ENCODE peak calls at places on chromosomes 6 and 20, in eight cellular contexts. One of them, this sample, is unnamed.

GRCh38 chr6:63351995-63352586 is 32.3 kb upstream of the LGSN start:
- DNase-seq in Peyer's patch: no peak
- DNase-seq in bronchial epithelial cell: peak; percentile 75
- DNase-seq in BJ: no peak
- DNase-seq in AG04450: peak; percentile 10
- DNase-seq in fibroblast of mammary gland: peak; percentile 87
- DNase-seq in mucosa of descending colon: no peak
- DNase-seq in breast epithelium: no peak
- DNase-seq in this sample: no peak

GRCh38 chr6:48535569-48535968 is 424.6 kb upstream of the PTCHD4 start:
- DNase-seq in breast epithelium: no peak
- DNase-seq in bronchial epithelial cell: peak; percentile 75
- DNase-seq in fibroblast of mammary gland: peak; percentile 90
- DNase-seq in Peyer's patch: no peak
- DNase-seq in mucosa of descending colon: no peak
- DNase-seq in BJ: no peak
- DNase-seq in AG04450: no peak
- DNase-seq in this sample: peak; percentile 10

GRCh38 chr6:10951675-10952282 is 64.9 kb downstream of the SYCP2L start:
- DNase-seq in AG04450: peak; percentile 77
- DNase-seq in bronchial epithelial cell: peak; percentile 71
- DNase-seq in fibroblast of mammary gland: peak; percentile 64
- DNase-seq in mucosa of descending colon: no peak
- DNase-seq in BJ: peak; percentile 66
- DNase-seq in breast epithelium: no peak
- DNase-seq in Peyer's patch: no peak
- DNase-seq in this sample: peak; percentile 74

GRCh38 chr6:10030942-10031537 is 383.8 kb downstream of the TFAP2A start:
- DNase-seq in bronchial epithelial cell: peak; percentile 40
- DNase-seq in breast epithelium: no peak
- DNase-seq in fibroblast of mammary gland: no peak
- DNase-seq in BJ: no peak
- DNase-seq in Peyer's patch: no peak
- DNase-seq in mucosa of descending colon: no peak
- DNase-seq in AG04450: no peak
- DNase-seq in this sample: peak; percentile 17

GRCh38 chr6:53335224-53335994 is 13.3 kb downstream of the ELOVL5 start:
- DNase-seq in AG04450: no peak
- DNase-seq in BJ: no peak
- DNase-seq in bronchial epithelial cell: no peak
- DNase-seq in fibroblast of mammary gland: no peak
- DNase-seq in breast epithelium: no peak
- DNase-seq in mucosa of descending colon: peak; percentile 59
- DNase-seq in Peyer's patch: no peak
- DNase-seq in this sample: no peak

GRCh38 chr20:48965189-48965910 is 43.8 kb downstream of the ARFGEF2 start:
- DNase-seq in bronchial epithelial cell: no peak
- DNase-seq in fibroblast of mammary gland: peak; percentile 11
- DNase-seq in AG04450: no peak
- DNase-seq in Peyer's patch: no peak
- DNase-seq in BJ: peak; percentile 39
- DNase-seq in breast epithelium: no peak
- DNase-seq in mucosa of descending colon: no peak
- DNase-seq in this sample: no peak

GRCh38 chr6:110158479-110158878 is 21.0 kb downstream of the WASF1 start:
- DNase-seq in AG04450: no peak
- DNase-seq in bronchial epithelial cell: peak; percentile 54
- DNase-seq in BJ: no peak
- DNase-seq in fibroblast of mammary gland: peak; percentile 31
- DNase-seq in mucosa of descending colon: no peak
- DNase-seq in breast epithelium: no peak
- DNase-seq in Peyer's patch: no peak
- DNase-seq in this sample: no peak

GRCh38 chr6:140071601-140072062 is 697.2 kb upstream of the CITED2 start:
- DNase-seq in Peyer's patch: no peak
- DNase-seq in AG04450: no peak
- DNase-seq in BJ: peak; percentile 87
- DNase-seq in fibroblast of mammary gland: peak; percentile 97
- DNase-seq in breast epithelium: no peak
- DNase-seq in mucosa of descending colon: no peak
- DNase-seq in bronchial epithelial cell: peak; percentile 32
- DNase-seq in this sample: peak; percentile 92

GRCh38 chr20:63553251-63553932 is 567 bp upstream of the FNDC11 start:
- DNase-seq in mucosa of descending colon: peak; percentile 90
- DNase-seq in breast epithelium: peak; percentile 89
- DNase-seq in AG04450: peak; percentile 66
- DNase-seq in fibroblast of mammary gland: peak; percentile 79
- DNase-seq in bronchial epithelial cell: peak; percentile 59
- DNase-seq in Peyer's patch: peak; percentile 80
- DNase-seq in BJ: no peak
- DNase-seq in this sample: peak; percentile 80

GRCh38 chr6:33840064-33840926 is 36.5 kb upstream of the MLN start:
- DNase-seq in Peyer's patch: no peak
- DNase-seq in breast epithelium: no peak
- DNase-seq in mucosa of descending colon: no peak
- DNase-seq in fibroblast of mammary gland: peak; percentile 97
- DNase-seq in AG04450: peak; percentile 85
- DNase-seq in BJ: peak; percentile 92
- DNase-seq in bronchial epithelial cell: peak; percentile 98
- DNase-seq in this sample: peak; percentile 96

GRCh38 chr6:104885518-104886043 is 25.9 kb upstream of the HACE1 start:
- DNase-seq in BJ: no peak
- DNase-seq in AG04450: no peak
- DNase-seq in Peyer's patch: no peak
- DNase-seq in breast epithelium: no peak
- DNase-seq in bronchial epithelial cell: no peak
- DNase-seq in mucosa of descending colon: no peak
- DNase-seq in fibroblast of mammary gland: no peak
- DNase-seq in this sample: no peak

GRCh38 chr20:49405062-49405683 is 77.3 kb downstream of the KCNB1 start:
- DNase-seq in Peyer's patch: no peak
- DNase-seq in AG04450: no peak
- DNase-seq in BJ: no peak
- DNase-seq in mucosa of descending colon: no peak
- DNase-seq in fibroblast of mammary gland: no peak
- DNase-seq in bronchial epithelial cell: no peak
- DNase-seq in breast epithelium: no peak
- DNase-seq in this sample: no peak

GRCh38 chr6:27630727-27631613 is 158.1 kb upstream of the ZNF184 start:
- DNase-seq in AG04450: no peak
- DNase-seq in BJ: no peak
- DNase-seq in mucosa of descending colon: no peak
- DNase-seq in Peyer's patch: peak; percentile 52
- DNase-seq in breast epithelium: no peak
- DNase-seq in fibroblast of mammary gland: peak; percentile 82
- DNase-seq in bronchial epithelial cell: peak; percentile 60
- DNase-seq in this sample: peak; percentile 31

GRCh38 chr6:54907316-54907715 is 60.7 kb downstream of the FAM83B start:
- DNase-seq in AG04450: no peak
- DNase-seq in BJ: no peak
- DNase-seq in bronchial epithelial cell: no peak
- DNase-seq in fibroblast of mammary gland: no peak
- DNase-seq in Peyer's patch: no peak
- DNase-seq in mucosa of descending colon: no peak
- DNase-seq in breast epithelium: no peak
- DNase-seq in this sample: no peak

GRCh38 chr6:42821341-42821668 is 39.5 kb downstream of the BICRAL start:
- DNase-seq in mucosa of descending colon: no peak
- DNase-seq in fibroblast of mammary gland: no peak
- DNase-seq in breast epithelium: no peak
- DNase-seq in bronchial epithelial cell: no peak
- DNase-seq in BJ: no peak
- DNase-seq in Peyer's patch: no peak
- DNase-seq in AG04450: no peak
- DNase-seq in this sample: no peak

GRCh38 chr20:51178153-51178552 is 155.2 kb upstream of the KCNG1 start:
- DNase-seq in breast epithelium: no peak
- DNase-seq in Peyer's patch: no peak
- DNase-seq in fibroblast of mammary gland: no peak
- DNase-seq in bronchial epithelial cell: no peak
- DNase-seq in AG04450: no peak
- DNase-seq in mucosa of descending colon: no peak
- DNase-seq in BJ: no peak
- DNase-seq in this sample: no peak

GRCh38 chr20:32537657-32538525 is 47.2 kb downstream of the NOL4L start:
- DNase-seq in BJ: no peak
- DNase-seq in breast epithelium: no peak
- DNase-seq in mucosa of descending colon: peak; percentile 70
- DNase-seq in fibroblast of mammary gland: no peak
- DNase-seq in bronchial epithelial cell: no peak
- DNase-seq in Peyer's patch: no peak
- DNase-seq in AG04450: no peak
- DNase-seq in this sample: no peak

GRCh38 chr20:32539063-32539816 is 45.9 kb downstream of the NOL4L start:
- DNase-seq in Peyer's patch: no peak
- DNase-seq in fibroblast of mammary gland: no peak
- DNase-seq in AG04450: no peak
- DNase-seq in bronchial epithelial cell: no peak
- DNase-seq in breast epithelium: no peak
- DNase-seq in BJ: no peak
- DNase-seq in mucosa of descending colon: no peak
- DNase-seq in this sample: no peak

GRCh38 chr20:32539817-32540675 is 45.1 kb downstream of the NOL4L start:
- DNase-seq in BJ: no peak
- DNase-seq in Peyer's patch: no peak
- DNase-seq in bronchial epithelial cell: peak; percentile 26
- DNase-seq in fibroblast of mammary gland: no peak
- DNase-seq in breast epithelium: no peak
- DNase-seq in AG04450: no peak
- DNase-seq in mucosa of descending colon: peak; percentile 76
- DNase-seq in this sample: no peak

GRCh38 chr20:32536861-32537656 is 48.1 kb downstream of the NOL4L start:
- DNase-seq in breast epithelium: no peak
- DNase-seq in mucosa of descending colon: peak; percentile 93
- DNase-seq in Peyer's patch: peak; percentile 90
- DNase-seq in BJ: no peak
- DNase-seq in fibroblast of mammary gland: no peak
- DNase-seq in AG04450: no peak
- DNase-seq in bronchial epithelial cell: no peak
- DNase-seq in this sample: no peak

GRCh38 chr20:32538526-32538918 is 46.6 kb downstream of the NOL4L start:
- DNase-seq in BJ: no peak
- DNase-seq in Peyer's patch: no peak
- DNase-seq in mucosa of descending colon: peak; percentile 67
- DNase-seq in bronchial epithelial cell: no peak
- DNase-seq in breast epithelium: no peak
- DNase-seq in AG04450: no peak
- DNase-seq in fibroblast of mammary gland: no peak
- DNase-seq in this sample: no peak
- H3K4me3 ChIP-seq in BJ: no peak overlapping the region
- H3K4me3 ChIP-seq in Peyer's patch: no peak overlapping the region
- H3K4me3 ChIP-seq in mucosa of descending colon: no peak overlapping the region
- H3K4me3 ChIP-seq in bronchial epithelial cell: no peak overlapping the region
- H3K4me3 ChIP-seq in breast epithelium: no peak overlapping the region
- H3K4me3 ChIP-seq in AG04450: no peak overlapping the region
- H3K4me3 ChIP-seq in fibroblast of mammary gland: no peak overlapping the region
- H3K4me3 ChIP-seq in this sample: no peak overlapping the region

GRCh38 chr20:62401331-62401779 is 5.7 kb downstream of the CABLES2 start:
- DNase-seq in bronchial epithelial cell: no peak
- DNase-seq in mucosa of descending colon: no peak
- DNase-seq in fibroblast of mammary gland: no peak
- DNase-seq in Peyer's patch: no peak
- DNase-seq in breast epithelium: no peak
- DNase-seq in AG04450: no peak
- DNase-seq in BJ: no peak
- DNase-seq in this sample: no peak
- TF ChIP-seq CTCF in bronchial epithelial cell: peak; percentile 41
- TF ChIP-seq CTCF in mucosa of descending colon: no peak
- TF ChIP-seq CTCF in fibroblast of mammary gland: peak; percentile 21
- TF ChIP-seq CTCF in Peyer's patch: no peak
- TF ChIP-seq CTCF in breast epithelium: no peak
- TF ChIP-seq CTCF in AG04450: no peak
- TF ChIP-seq CTCF in BJ: peak; percentile 6
- TF ChIP-seq CTCF in this sample: no peak

DNA sequence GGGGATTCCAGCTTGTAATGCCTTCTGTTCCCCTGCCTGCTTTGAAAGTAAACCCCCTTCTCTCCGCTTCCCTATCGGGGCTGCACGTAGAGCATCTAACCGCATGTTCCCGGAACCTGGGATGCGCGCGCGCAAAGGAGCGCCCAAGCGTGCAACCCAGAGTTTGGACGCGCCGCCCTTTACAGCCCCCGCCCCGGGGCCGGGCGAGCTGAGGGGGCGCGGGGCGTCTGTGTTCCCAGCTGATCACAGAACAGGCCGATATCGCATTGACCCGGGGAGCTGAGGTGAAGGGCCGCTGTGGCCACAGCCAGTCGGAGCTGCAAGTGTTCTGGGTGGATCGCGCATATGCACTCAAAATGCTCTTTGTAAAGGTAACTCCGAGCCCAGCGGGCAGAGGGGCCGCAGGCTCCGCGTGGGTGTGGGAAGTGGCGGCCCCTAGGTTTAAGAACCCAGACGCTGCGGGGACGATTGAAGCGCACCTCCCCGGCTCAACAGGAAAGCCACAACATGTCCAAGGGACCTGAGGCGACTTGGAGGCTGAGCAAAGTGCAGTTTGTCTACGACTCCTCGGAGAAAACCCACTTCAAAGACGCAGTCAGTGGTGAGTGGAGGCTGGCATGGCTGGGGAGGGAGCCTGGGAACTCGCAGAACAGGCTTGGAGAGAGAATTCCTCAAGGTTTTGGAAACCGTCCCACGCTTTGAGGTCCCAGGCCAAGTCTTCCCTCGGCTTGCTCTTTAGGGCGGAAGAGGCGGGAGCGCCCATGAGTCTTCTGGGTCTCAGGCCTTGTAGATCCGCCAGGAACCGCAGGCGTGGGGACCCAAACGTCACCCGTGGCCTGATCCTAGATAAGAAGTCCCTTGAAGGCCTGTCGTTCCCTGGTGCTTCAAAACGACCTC is 1.6 kb downstream of the LAMP5 start:
- DNase-seq in breast epithelium: no peak
- DNase-seq in Peyer's patch: no peak
- DNase-seq in bronchial epithelial cell: peak; percentile 8
- DNase-seq in AG04450: no peak
- DNase-seq in fibroblast of mammary gland: peak; percentile 17
- DNase-seq in mucosa of descending colon: no peak
- DNase-seq in BJ: no peak
- DNase-seq in this sample: no peak
- H3K4me3 ChIP-seq in breast epithelium: peak overlapping the region; percentile 63
- H3K4me3 ChIP-seq in Peyer's patch: no peak overlapping the region
- H3K4me3 ChIP-seq in bronchial epithelial cell: no peak overlapping the region
- H3K4me3 ChIP-seq in AG04450: no peak overlapping the region
- H3K4me3 ChIP-seq in fibroblast of mammary gland: no peak overlapping the region
- H3K4me3 ChIP-seq in mucosa of descending colon: no peak overlapping the region
- H3K4me3 ChIP-seq in BJ: no peak overlapping the region
- H3K4me3 ChIP-seq in this sample: no peak overlapping the region

DNA sequence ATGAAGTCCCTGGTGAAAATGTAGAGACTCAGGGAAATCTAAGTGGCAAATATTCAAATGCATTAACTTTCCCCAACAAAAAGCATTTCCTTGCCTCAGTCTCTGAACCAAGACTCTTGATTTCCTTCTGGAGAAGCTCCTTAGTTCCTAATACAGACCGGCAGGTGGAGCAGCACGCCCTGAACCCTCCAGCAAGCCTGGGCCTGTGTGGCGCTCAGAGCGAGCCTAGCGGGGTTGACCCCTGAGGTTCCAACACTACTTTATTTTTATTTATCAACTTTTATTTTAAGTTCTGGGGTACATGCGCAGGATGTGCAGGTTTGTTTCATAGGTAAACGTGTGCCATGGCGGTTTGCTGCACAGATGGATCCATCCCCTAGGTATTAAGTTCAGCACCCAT is 50.8 kb downstream of the PACRG start:
- DNase-seq in breast epithelium: no peak
- DNase-seq in Peyer's patch: no peak
- DNase-seq in fibroblast of mammary gland: no peak
- DNase-seq in BJ: no peak
- DNase-seq in mucosa of descending colon: no peak
- DNase-seq in AG04450: no peak
- DNase-seq in bronchial epithelial cell: no peak
- DNase-seq in this sample: no peak
- TF ChIP-seq CTCF in breast epithelium: no peak
- TF ChIP-seq CTCF in Peyer's patch: no peak
- TF ChIP-seq CTCF in fibroblast of mammary gland: no peak
- TF ChIP-seq CTCF in BJ: no peak
- TF ChIP-seq CTCF in mucosa of descending colon: no peak
- TF ChIP-seq CTCF in AG04450: no peak
- TF ChIP-seq CTCF in bronchial epithelial cell: no peak
- TF ChIP-seq CTCF in this sample: no peak